ENCODE peak calls at places on chromosomes 4 and X, in four cellular contexts. One of them, this sample, is unnamed.

GRCh38 chr4:3791910-3792542 is 25.8 kb downstream of the ADRA2C start:
- DNase-seq in K562: peak
- DNase-seq in IMR-90: peak
- DNase-seq in HCT116: no peak
- DNase-seq in this sample: no peak

GRCh38 chr4:166078956-166079355 is 205.9 kb downstream of the TLL1 start:
- DNase-seq in K562: no peak
- DNase-seq in IMR-90: no peak
- DNase-seq in HCT116: no peak
- DNase-seq in this sample: no peak

GRCh38 chr4:47383829-47384427 is 79.6 kb downstream of the COMMD8 start:
- DNase-seq in K562: peak
- DNase-seq in IMR-90: peak
- DNase-seq in HCT116: peak
- DNase-seq in this sample: peak

GRCh38 chr4:102781570-102781969 is 20.8 kb upstream of the MANBA start:
- DNase-seq in K562: no peak
- DNase-seq in IMR-90: no peak
- DNase-seq in HCT116: no peak
- DNase-seq in this sample: no peak

GRCh38 chrX:47748576-47748975 is 88.1 kb upstream of the ZNF81 start:
- DNase-seq in K562: no peak
- DNase-seq in IMR-90: no peak
- DNase-seq in HCT116: no peak
- DNase-seq in this sample: no peak

GRCh38 chr4:23934915-23935314 is 45.1 kb upstream of the PPARGC1A start:
- DNase-seq in K562: no peak
- DNase-seq in IMR-90: peak
- DNase-seq in HCT116: no peak
- DNase-seq in this sample: no peak

GRCh38 chrX:67587946-67588624 is 44.3 kb downstream of the AR start:
- DNase-seq in K562: no peak
- DNase-seq in IMR-90: no peak
- DNase-seq in HCT116: no peak
- DNase-seq in this sample: no peak

GRCh38 chrX:28787206-28787605 is 200.0 kb downstream of the IL1RAPL1 start:
- DNase-seq in K562: no peak
- DNase-seq in IMR-90: peak
- DNase-seq in HCT116: peak
- DNase-seq in this sample: peak

DNA sequence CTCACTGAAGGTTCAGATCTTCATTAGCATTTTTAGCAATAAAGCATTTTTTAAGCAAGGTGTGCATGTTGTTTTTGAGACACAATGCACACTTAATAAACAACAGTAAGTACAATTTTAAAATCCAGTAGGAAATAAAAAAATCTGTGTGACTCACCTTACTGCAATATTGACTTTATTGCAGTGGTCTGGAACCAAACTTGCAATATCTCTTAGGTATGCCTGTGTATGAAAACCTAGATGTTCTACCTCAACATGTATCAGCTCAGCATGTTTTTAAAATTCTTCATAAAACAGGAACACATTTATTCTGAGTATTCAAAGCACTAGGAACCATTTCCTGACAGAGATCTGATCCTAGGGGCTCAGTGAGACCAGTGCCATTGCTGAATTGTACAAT is 26.7 kb downstream of the NR0B1 start:
- DNase-seq in K562: no peak
- DNase-seq in IMR-90: peak
- DNase-seq in HCT116: no peak
- DNase-seq in this sample: no peak
- H3K27ac ChIP-seq in K562: peak
- H3K27ac ChIP-seq in IMR-90: no peak
- H3K27ac ChIP-seq in HCT116: peak
- H3K27ac ChIP-seq in this sample: peak

DNA sequence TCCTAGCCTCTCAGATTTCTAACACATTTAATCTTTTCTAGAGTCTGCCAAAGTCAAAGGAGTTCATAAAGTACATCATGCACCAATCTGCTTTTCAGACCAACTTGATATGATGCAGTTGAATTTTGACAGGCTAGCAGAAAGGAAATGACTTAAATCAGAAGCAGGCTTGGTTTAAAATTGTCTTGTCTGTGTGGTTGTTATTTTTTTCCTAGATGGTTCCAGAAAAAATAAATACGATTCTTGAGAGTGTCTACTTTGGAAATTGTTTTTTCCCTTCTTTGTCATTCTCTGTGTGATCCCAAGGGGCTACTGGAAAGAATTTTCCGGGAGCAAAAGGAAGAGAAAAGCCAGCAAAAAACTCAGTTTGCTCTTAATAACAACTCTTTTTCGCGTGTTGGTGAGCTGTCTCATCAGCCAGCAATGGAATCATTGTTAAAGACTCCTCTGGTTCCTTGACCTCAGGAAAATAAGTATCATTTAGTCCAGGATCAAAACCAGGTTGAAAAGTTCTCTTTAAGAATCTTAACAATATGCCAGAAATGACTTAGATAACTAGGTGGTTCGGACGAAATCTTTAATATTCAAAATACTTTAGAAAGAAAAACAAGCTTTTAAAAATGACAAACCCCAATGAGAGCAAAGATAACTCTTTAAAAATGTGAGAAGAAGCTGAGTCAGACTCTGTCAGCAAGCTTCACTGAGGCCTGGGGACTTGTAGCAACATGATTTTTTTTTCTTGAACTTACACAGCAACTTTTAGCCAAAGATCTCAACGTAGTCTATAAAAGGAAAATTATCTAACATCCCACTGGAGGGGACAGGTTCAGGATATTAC is 49.7 kb upstream of the GAB1 start:
- DNase-seq in K562: no peak
- DNase-seq in IMR-90: peak
- DNase-seq in HCT116: no peak
- DNase-seq in this sample: peak
- TF ChIP-seq RAD21 in K562: no peak
- TF ChIP-seq RAD21 in IMR-90: no peak
- TF ChIP-seq RAD21 in HCT116: no peak
- TF ChIP-seq RAD21 in this sample: no peak

DNA sequence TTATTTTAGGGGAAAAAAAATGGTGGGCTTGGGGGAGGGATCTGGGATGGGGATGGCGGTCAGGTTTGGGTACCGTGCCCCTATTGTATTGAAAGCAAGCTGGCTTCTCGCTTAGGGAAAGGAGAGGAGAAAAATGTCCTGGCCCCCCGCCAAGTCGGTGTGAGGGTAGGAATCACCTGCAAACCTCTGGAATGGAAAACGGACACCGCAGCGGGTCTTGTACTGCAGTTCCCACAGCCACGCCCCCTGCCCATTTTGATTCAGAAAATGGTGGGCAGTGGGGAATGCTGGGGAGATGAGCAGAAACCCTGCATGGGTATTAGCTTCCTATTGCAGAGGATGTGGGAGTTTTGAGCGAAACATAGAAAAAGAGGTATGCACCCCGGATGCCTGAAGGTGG is 22.1 kb downstream of the MORF4L2 start:
- DNase-seq in K562: no peak
- DNase-seq in IMR-90: no peak
- DNase-seq in HCT116: no peak
- DNase-seq in this sample: no peak
- H3K27ac ChIP-seq in K562: no peak
- H3K27ac ChIP-seq in IMR-90: no peak
- H3K27ac ChIP-seq in HCT116: no peak
- H3K27ac ChIP-seq in this sample: no peak

GRCh38 chr4:98670186-98670585 is 11.8 kb upstream of the TSPAN5 start:
- DNase-seq in K562: no peak
- DNase-seq in IMR-90: no peak
- DNase-seq in HCT116: no peak
- DNase-seq in this sample: no peak
- TF ChIP-seq RAD21 in K562: no peak
- TF ChIP-seq RAD21 in IMR-90: no peak
- TF ChIP-seq RAD21 in HCT116: no peak
- TF ChIP-seq RAD21 in this sample: no peak

GRCh38 chr4:185878633-185879032 is 66.6 kb upstream of the SORBS2 start:
- DNase-seq in K562: no peak
- DNase-seq in IMR-90: no peak
- DNase-seq in HCT116: no peak
- DNase-seq in this sample: no peak

GRCh38 chr4:185883591-185883990 is 71.6 kb upstream of the SORBS2 start:
- DNase-seq in K562: no peak
- DNase-seq in IMR-90: no peak
- DNase-seq in HCT116: no peak
- DNase-seq in this sample: no peak

GRCh38 chr4:185880571-185880970 is 68.6 kb upstream of the SORBS2 start:
- DNase-seq in K562: no peak
- DNase-seq in IMR-90: no peak
- DNase-seq in HCT116: no peak
- DNase-seq in this sample: no peak

GRCh38 chr4:185879666-185880312 is 67.8 kb upstream of the SORBS2 start:
- DNase-seq in K562: no peak
- DNase-seq in IMR-90: no peak
- DNase-seq in HCT116: no peak
- DNase-seq in this sample: no peak

DNA sequence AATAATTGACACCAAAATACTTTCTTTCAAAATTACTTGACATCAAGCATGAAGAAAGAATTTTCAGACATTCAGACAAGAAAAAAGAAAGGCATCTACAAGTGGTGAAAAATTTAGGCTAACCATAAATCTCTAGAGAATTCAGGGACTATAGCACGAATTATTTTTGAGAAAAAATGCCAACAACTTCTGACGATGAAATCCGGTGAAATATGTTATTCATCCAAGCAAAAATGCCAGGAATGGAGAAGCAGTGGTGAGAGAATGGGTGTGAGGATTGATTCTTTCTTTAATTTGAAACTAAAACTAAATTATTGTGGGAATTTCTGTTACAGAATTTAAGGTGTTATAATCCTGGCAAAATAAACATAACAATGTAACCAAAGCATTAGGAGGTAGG is 69.4 kb upstream of the SORBS2 start:
- DNase-seq in K562: no peak
- DNase-seq in IMR-90: no peak
- DNase-seq in HCT116: no peak
- DNase-seq in this sample: no peak
- H3K27ac ChIP-seq in K562: no peak
- H3K27ac ChIP-seq in IMR-90: no peak
- H3K27ac ChIP-seq in HCT116: no peak
- H3K27ac ChIP-seq in this sample: no peak

This sample was measured in A549.